ENCODE peak calls at places on chromosomes 3 and 15, in six cellular contexts. One of them, this sample, is unnamed.

GRCh38 chr3:161042023-161042501 is 63.1 kb downstream of the B3GALNT1 start:
- DNase-seq in astrocyte: peak; percentile 86
- DNase-seq in brain microvascular endothelial cell: peak; percentile 78
- DNase-seq in body of pancreas: no peak
- DNase-seq in esophagus squamous epithelium: no peak
- DNase-seq in fibroblast of lung: peak; percentile 4
- DNase-seq in this sample: no peak

GRCh38 chr3:194431553-194431952 is 32.5 kb upstream of the GP5 start:
- DNase-seq in astrocyte: no peak
- DNase-seq in brain microvascular endothelial cell: no peak
- DNase-seq in fibroblast of lung: no peak
- DNase-seq in body of pancreas: no peak
- DNase-seq in esophagus squamous epithelium: no peak
- DNase-seq in this sample: no peak

GRCh38 chr15:37095993-37096877 is 4.1 kb downstream of the MEIS2 start:
- DNase-seq in body of pancreas: no peak
- DNase-seq in brain microvascular endothelial cell: no peak
- DNase-seq in fibroblast of lung: no peak
- DNase-seq in astrocyte: no peak
- DNase-seq in esophagus squamous epithelium: no peak
- DNase-seq in this sample: no peak

GRCh38 chr3:21839181-21839580 is 88.2 kb upstream of the ZNF385D start:
- DNase-seq in fibroblast of lung: no peak
- DNase-seq in brain microvascular endothelial cell: no peak
- DNase-seq in esophagus squamous epithelium: no peak
- DNase-seq in astrocyte: peak; percentile 75
- DNase-seq in body of pancreas: no peak
- DNase-seq in this sample: no peak

GRCh38 chr3:132872711-132873110 is 150.5 kb upstream of the NPHP3 start:
- DNase-seq in brain microvascular endothelial cell: no peak
- DNase-seq in astrocyte: no peak
- DNase-seq in fibroblast of lung: no peak
- DNase-seq in esophagus squamous epithelium: no peak
- DNase-seq in body of pancreas: no peak
- DNase-seq in this sample: no peak

GRCh38 chr3:160676547-160677303 is at the start of gene ARL14:
- DNase-seq in fibroblast of lung: peak; percentile 14
- DNase-seq in esophagus squamous epithelium: no peak
- DNase-seq in astrocyte: peak; percentile 81
- DNase-seq in brain microvascular endothelial cell: peak; percentile 53
- DNase-seq in body of pancreas: peak; percentile 55
- DNase-seq in this sample: peak; percentile 98

GRCh38 chr15:53759333-53759975 is at the start of gene WDR72:
- DNase-seq in esophagus squamous epithelium: no peak
- DNase-seq in astrocyte: no peak
- DNase-seq in body of pancreas: peak; percentile 20
- DNase-seq in fibroblast of lung: no peak
- DNase-seq in brain microvascular endothelial cell: no peak
- DNase-seq in this sample: no peak

GRCh38 chr3:123151251-123151705 is 50.5 kb upstream of the SEC22A start:
- DNase-seq in esophagus squamous epithelium: no peak
- DNase-seq in fibroblast of lung: no peak
- DNase-seq in body of pancreas: no peak
- DNase-seq in brain microvascular endothelial cell: no peak
- DNase-seq in astrocyte: no peak
- DNase-seq in this sample: no peak

GRCh38 chr3:135368316-135368715 is 573.3 kb downstream of the EPHB1 start:
- DNase-seq in astrocyte: no peak
- DNase-seq in brain microvascular endothelial cell: no peak
- DNase-seq in fibroblast of lung: no peak
- DNase-seq in body of pancreas: no peak
- DNase-seq in esophagus squamous epithelium: no peak
- DNase-seq in this sample: no peak

GRCh38 chr15:52870015-52870414 is 79.9 kb upstream of the ONECUT1 start:
- DNase-seq in brain microvascular endothelial cell: no peak
- DNase-seq in body of pancreas: no peak
- DNase-seq in fibroblast of lung: no peak
- DNase-seq in astrocyte: no peak
- DNase-seq in esophagus squamous epithelium: no peak
- DNase-seq in this sample: no peak

GRCh38 chr3:12969487-12969886 is 103.7 kb downstream of the IQSEC1 start:
- DNase-seq in esophagus squamous epithelium: no peak
- DNase-seq in brain microvascular endothelial cell: no peak
- DNase-seq in body of pancreas: no peak
- DNase-seq in astrocyte: no peak
- DNase-seq in fibroblast of lung: no peak
- DNase-seq in this sample: no peak

GRCh38 chr15:85976986-85977385 is 102.7 kb upstream of the AGBL1 start:
- DNase-seq in fibroblast of lung: no peak
- DNase-seq in body of pancreas: no peak
- DNase-seq in esophagus squamous epithelium: no peak
- DNase-seq in astrocyte: peak; percentile 83
- DNase-seq in brain microvascular endothelial cell: no peak
- DNase-seq in this sample: peak; percentile 87

GRCh38 chr3:22012471-22012870 is 261.5 kb upstream of the ZNF385D start:
- DNase-seq in astrocyte: no peak
- DNase-seq in body of pancreas: no peak
- DNase-seq in brain microvascular endothelial cell: no peak
- DNase-seq in esophagus squamous epithelium: no peak
- DNase-seq in fibroblast of lung: peak; percentile 1
- DNase-seq in this sample: peak; percentile 40

DNA sequence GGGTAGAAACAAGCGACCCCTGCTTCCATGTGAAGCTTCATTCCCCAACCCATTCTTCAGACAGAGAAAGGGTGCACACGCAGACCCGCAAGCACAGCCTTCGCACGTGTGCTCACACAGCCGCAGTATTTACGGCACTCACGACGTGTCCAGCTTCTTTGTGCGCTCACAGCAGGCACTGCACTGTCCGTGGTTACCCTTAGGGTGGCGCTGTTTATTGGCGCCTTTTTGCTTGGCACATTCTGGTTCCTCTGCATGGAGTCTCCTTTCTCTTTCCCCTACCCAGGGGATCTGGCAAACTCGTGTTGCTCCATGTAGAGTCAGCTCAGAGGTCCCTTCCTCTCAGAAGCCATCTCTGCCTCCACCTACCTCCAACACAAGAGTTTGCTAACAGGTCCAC is 115.1 kb downstream of the SLCO3A1 start:
- DNase-seq in astrocyte: no peak
- DNase-seq in fibroblast of lung: no peak
- DNase-seq in body of pancreas: no peak
- DNase-seq in brain microvascular endothelial cell: no peak
- DNase-seq in esophagus squamous epithelium: no peak
- DNase-seq in this sample: no peak
- TF ChIP-seq CTCF in astrocyte: no peak
- TF ChIP-seq CTCF in fibroblast of lung: no peak
- TF ChIP-seq CTCF in body of pancreas: no peak
- TF ChIP-seq CTCF in brain microvascular endothelial cell: peak; percentile 16
- TF ChIP-seq CTCF in esophagus squamous epithelium: no peak
- TF ChIP-seq CTCF in this sample: no peak

DNA sequence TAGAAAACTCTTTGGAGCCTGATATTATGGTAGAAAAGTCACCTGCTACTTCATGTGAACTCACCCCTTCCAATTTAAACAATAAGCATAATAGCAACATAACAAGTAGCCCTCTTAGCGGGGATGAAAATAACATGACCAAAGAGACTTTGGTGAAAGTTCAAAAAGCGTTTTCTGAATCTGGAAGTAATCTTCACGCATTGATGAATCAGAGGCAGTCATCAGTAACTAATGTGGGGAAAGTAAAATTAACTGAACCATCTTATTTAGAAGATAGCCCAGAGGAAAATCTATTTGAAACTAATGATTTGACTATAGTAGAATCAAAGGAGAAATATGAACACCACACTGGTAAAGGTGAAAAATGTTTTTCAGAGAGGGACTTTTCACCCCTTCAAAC is 5.1 kb upstream of the SCG5 start:
- DNase-seq in fibroblast of lung: no peak
- DNase-seq in brain microvascular endothelial cell: no peak
- DNase-seq in astrocyte: peak; percentile 21
- DNase-seq in body of pancreas: no peak
- DNase-seq in esophagus squamous epithelium: no peak
- DNase-seq in this sample: no peak
- H3K36me3 ChIP-seq in fibroblast of lung: peaks cover 4% of the 10 kb centered on the region
- H3K36me3 ChIP-seq in brain microvascular endothelial cell: peaks cover 4% of the 10 kb centered on the region
- H3K36me3 ChIP-seq in astrocyte: peaks cover 24% of the 10 kb centered on the region
- H3K36me3 ChIP-seq in body of pancreas: no peaks in the 10 kb centered on the region
- H3K36me3 ChIP-seq in esophagus squamous epithelium: no peaks in the 10 kb centered on the region
- H3K36me3 ChIP-seq in this sample: peaks cover 4% of the 10 kb centered on the region

GRCh38 chr3:60737633-60738399 is 513.4 kb downstream of the FHIT start:
- DNase-seq in esophagus squamous epithelium: no peak
- DNase-seq in astrocyte: no peak
- DNase-seq in brain microvascular endothelial cell: no peak
- DNase-seq in fibroblast of lung: no peak
- DNase-seq in body of pancreas: no peak
- DNase-seq in this sample: no peak
- TF ChIP-seq CTCF in esophagus squamous epithelium: no peak
- TF ChIP-seq CTCF in astrocyte: no peak
- TF ChIP-seq CTCF in brain microvascular endothelial cell: no peak
- TF ChIP-seq CTCF in fibroblast of lung: no peak
- TF ChIP-seq CTCF in body of pancreas: no peak
- TF ChIP-seq CTCF in this sample: no peak

GRCh38 chr3:138348950-138349739 is 766 bp downstream of the MRAS start:
- DNase-seq in brain microvascular endothelial cell: no peak
- DNase-seq in fibroblast of lung: peak; percentile 14
- DNase-seq in astrocyte: no peak
- DNase-seq in body of pancreas: peak; percentile 25
- DNase-seq in esophagus squamous epithelium: no peak
- DNase-seq in this sample: no peak

GRCh38 chr3:138348107-138348949 is at the start of gene MRAS:
- DNase-seq in body of pancreas: peak; percentile 77
- DNase-seq in fibroblast of lung: peak; percentile 83
- DNase-seq in brain microvascular endothelial cell: peak; percentile 46
- DNase-seq in esophagus squamous epithelium: no peak
- DNase-seq in astrocyte: peak; percentile 73
- DNase-seq in this sample: peak; percentile 31

GRCh38 chr3:138340511-138340910 is 7.9 kb upstream of the MRAS start:
- DNase-seq in esophagus squamous epithelium: no peak
- DNase-seq in brain microvascular endothelial cell: no peak
- DNase-seq in body of pancreas: no peak
- DNase-seq in fibroblast of lung: no peak
- DNase-seq in astrocyte: no peak
- DNase-seq in this sample: no peak

GRCh38 chr3:138347084-138347483 is 1.3 kb upstream of the MRAS start:
- DNase-seq in body of pancreas: no peak
- DNase-seq in fibroblast of lung: no peak
- DNase-seq in brain microvascular endothelial cell: no peak
- DNase-seq in esophagus squamous epithelium: no peak
- DNase-seq in astrocyte: no peak
- DNase-seq in this sample: no peak

DNA sequence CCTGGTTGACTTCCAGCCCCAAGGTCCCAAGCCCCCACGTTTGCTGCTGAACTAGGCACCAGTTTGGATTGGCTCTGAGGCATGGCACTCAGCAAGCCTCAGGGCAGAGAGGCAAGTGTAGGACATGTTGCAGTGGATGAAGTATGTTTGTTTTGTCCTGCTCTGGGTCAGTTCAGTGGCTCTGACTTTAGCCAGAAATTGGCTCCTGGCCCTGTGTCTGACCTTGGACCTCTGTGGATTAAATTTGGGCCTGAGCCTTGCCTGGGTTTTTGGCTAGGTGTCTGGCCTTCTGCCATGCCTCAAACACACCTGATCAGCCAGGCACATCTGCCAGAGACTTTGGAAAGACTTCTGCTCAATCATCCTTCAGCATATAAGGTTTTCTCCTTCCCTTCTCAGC is 3.6 kb upstream of the MRAS start:
- DNase-seq in fibroblast of lung: no peak
- DNase-seq in brain microvascular endothelial cell: no peak
- DNase-seq in esophagus squamous epithelium: no peak
- DNase-seq in body of pancreas: peak; percentile 33
- DNase-seq in astrocyte: no peak
- DNase-seq in this sample: no peak
- H3K36me3 ChIP-seq in fibroblast of lung: no peaks in the 10 kb centered on the region
- H3K36me3 ChIP-seq in brain microvascular endothelial cell: no peaks in the 10 kb centered on the region
- H3K36me3 ChIP-seq in esophagus squamous epithelium: no peaks in the 10 kb centered on the region
- H3K36me3 ChIP-seq in body of pancreas: no peaks in the 10 kb centered on the region
- H3K36me3 ChIP-seq in astrocyte: no peaks in the 10 kb centered on the region
- H3K36me3 ChIP-seq in this sample: no peaks in the 10 kb centered on the region

This sample was measured in bronchial epithelial cell.